ENCODE peak calls at places on chromosomes 4 and X, in five cellular contexts. Z is lower leg skin, N is fibroblast of lung, I is epithelial cell of esophagus, D is fibroblast of villous mesenchyme. S is an unnamed sample.
A peak's percentile ranks its signal among the peaks of the same experiment; 100 is the strongest.

GRCh38 chrX:50903387-50904027 is 7.0 kb upstream of the BMP15 start:
- DNase-seq in D (peak; percentile 10), Z (no peak), N (peak; percentile 30), I (peak; percentile 53), S (no peak)

GRCh38 chrX:67587946-67588624 is 44.3 kb downstream of the AR start:
- DNase-seq in N (peak; percentile 42), D (no peak), I (peak; percentile 59), Z (no peak), S (no peak)

GRCh38 chr4:102730968-102731533 is 29.7 kb downstream of the MANBA start:
- DNase-seq in I (no peak), D (no peak), N (no peak), Z (no peak), S (no peak)

GRCh38 chr4:23733476-23733875 is 156.4 kb downstream of the PPARGC1A start:
- DNase-seq in N (no peak), D (no peak), Z (no peak), I (no peak), S (no peak)

GRCh38 chr4:82126641-82127040 is 247.2 kb downstream of the HNRNPD start:
- DNase-seq in Z (no peak), D (no peak), N (no peak), I (no peak), S (no peak)

GRCh38 chrX:112081781-112082482 is 644 bp downstream of the TRPC5 start:
- DNase-seq in D (no peak), N (no peak), I (no peak), Z (no peak), S (no peak)

GRCh38 chr4:65917486-65917885 is 247.2 kb upstream of the EPHA5 start:
- DNase-seq in D (no peak), I (peak; percentile 16), N (peak; percentile 87), Z (no peak), S (no peak)

GRCh38 chr4:98997176-98997575 is 1.7 kb downstream of the METAP1 start:
- DNase-seq in N (no peak), I (peak; percentile 39), Z (no peak), D (peak; percentile 35), S (no peak)

GRCh38 chr4:151807220-151807619 is 46.4 kb upstream of the GATB start:
- DNase-seq in D (no peak), I (no peak), N (no peak), Z (no peak), S (no peak)

GRCh38 chr4:156977435-156978160 is 6.0 kb upstream of the PDGFC start:
- DNase-seq in I (no peak), N (peak; percentile 99), Z (no peak), D (peak; percentile 68), S (peak; percentile 56)

GRCh38 chrX:103716967-103717366 is 6.3 kb downstream of the TMEM31 start:
- DNase-seq in N (peak; percentile 89), D (peak; percentile 67), I (peak; percentile 77), Z (no peak), S (peak; percentile 63)

GRCh38 chr4:52998413-52998812 is 136.3 kb downstream of the RASL11B start:
- DNase-seq in D (no peak), Z (no peak), I (no peak), N (no peak), S (no peak)

GRCh38 chrX:119189586-119189985 is 46.5 kb upstream of the PGRMC1 start:
- DNase-seq in Z (no peak), N (no peak), I (no peak), D (peak; percentile 23), S (no peak)

GRCh38 chr4:125187221-125187620 is 127.5 kb upstream of the FAT4 start:
- DNase-seq in N (peak; percentile 74), D (peak; percentile 43), I (peak; percentile 94), Z (no peak), S (peak; percentile 77)

GRCh38 chr4:177369372-177369771 is 59.7 kb downstream of the NEIL3 start:
- DNase-seq in I (no peak), D (no peak), N (peak; percentile 96), Z (no peak), S (no peak)

GRCh38 chr4:82429728-82430192 is 502 bp downstream of the HNRNPDL start:
- DNase-seq in Z (no peak), I (peak; percentile 62), D (no peak), N (peak; percentile 43), S (no peak)

GRCh38 chr4:157050561-157050960 is 25.4 kb upstream of the GLRB start:
- DNase-seq in D (no peak), Z (no peak), N (no peak), I (no peak), S (no peak)

GRCh38 chr4:17911608-17912007 is 100.8 kb downstream of the NCAPG start:
- DNase-seq in D (no peak), Z (no peak), I (no peak), N (no peak), S (no peak)

GRCh38 chr4:54433686-54434085 is 204.6 kb downstream of the PDGFRA start:
- DNase-seq in N (no peak), I (peak; percentile 40), Z (no peak), D (peak; percentile 25), S (no peak)

GRCh38 chrX:101617211-101618191 is at the start of gene ARMCX6:
- DNase-seq in N (peak; percentile 77), I (peak; percentile 68), Z (peak; percentile 93), D (peak; percentile 80), S (no peak)
- TF ChIP-seq CTCF in N (peak; percentile 23), I (peak; percentile 23), Z (no peak), D (peak; percentile 47), S (peak; percentile 42)

GRCh38 chrX:138349351-138349750 is 362.2 kb downstream of the FGF13 start:
- DNase-seq in Z (no peak), D (no peak), I (no peak), N (no peak), S (no peak)
- TF ChIP-seq CTCF in Z (no peak), D (no peak), I (no peak), N (no peak), S (no peak)

GRCh38 chr4:61201562-61202099 is 1.5 kb downstream of the ADGRL3 start:
- DNase-seq in N (peak; percentile 7), D (no peak), Z (peak; percentile 82), I (peak; percentile 20), S (no peak)

GRCh38 chr4:61202100-61202637 is 2.0 kb downstream of the ADGRL3 start:
- DNase-seq in I (no peak), Z (peak; percentile 85), D (no peak), N (peak; percentile 16), S (no peak)

GRCh38 chr4:61204353-61204752 is 4.2 kb downstream of the ADGRL3 start:
- DNase-seq in D (no peak), I (peak; percentile 89), Z (no peak), N (peak; percentile 80), S (no peak)

GRCh38 chr4:61200991-61201526 is 933 bp downstream of the ADGRL3 start:
- DNase-seq in N (peak; percentile 40), D (peak; percentile 4), Z (no peak), I (peak; percentile 43), S (no peak)

GRCh38 chr4:61202638-61203495 is 2.7 kb downstream of the ADGRL3 start:
- DNase-seq in Z (no peak), I (peak; percentile 63), N (peak; percentile 11), D (no peak), S (no peak)
- TF ChIP-seq CTCF in Z (no peak), I (no peak), N (no peak), D (no peak), S (no peak)

DNA sequence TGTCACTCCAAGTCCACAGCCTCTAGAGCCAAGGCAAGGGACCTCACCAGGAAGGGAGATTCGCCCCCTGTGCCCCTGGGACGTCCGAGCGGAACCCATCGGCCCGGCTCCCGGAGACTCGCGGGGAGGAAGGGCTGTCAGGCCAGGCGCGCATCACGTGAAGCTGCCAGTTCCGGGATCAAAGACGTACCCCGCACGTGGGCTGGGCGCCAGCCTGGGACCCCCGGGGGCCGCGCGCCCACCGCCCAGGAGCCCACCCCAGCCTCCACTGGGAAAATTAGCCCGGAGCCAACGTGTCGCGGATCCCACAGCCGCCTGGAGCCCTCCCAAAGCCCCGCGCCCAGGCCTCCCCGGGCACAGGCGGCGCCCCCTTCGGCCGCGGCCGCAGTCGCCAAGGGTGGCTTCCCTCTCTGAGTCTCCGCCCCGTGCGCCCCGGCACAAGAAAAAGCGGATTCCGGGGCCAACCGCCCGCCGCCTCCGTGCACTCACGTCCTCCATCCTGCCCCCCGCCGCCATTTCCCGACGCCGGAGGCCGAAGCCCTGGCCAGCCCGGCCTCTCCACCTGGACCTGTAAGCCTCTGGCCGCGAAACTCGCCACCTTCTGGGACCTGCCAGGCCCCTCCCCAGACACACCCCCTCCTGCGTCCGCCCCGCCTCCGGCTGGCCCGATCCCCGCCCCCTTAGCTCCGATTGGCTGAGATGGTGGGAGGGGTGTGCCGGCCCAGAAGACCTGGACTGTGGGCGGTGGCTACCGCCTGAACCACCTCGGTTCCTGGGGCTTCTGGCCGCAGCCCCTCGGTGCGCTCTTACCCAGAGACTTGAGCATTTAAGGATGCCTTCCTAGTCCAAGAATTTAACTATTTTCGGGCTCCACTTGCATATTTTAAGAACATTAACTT is at the start of gene TMEM192:
- DNase-seq in D (peak; percentile 91), I (peak; percentile 95), N (peak; percentile 89), Z (peak; percentile 99), S (peak; percentile 62)
- TF ChIP-seq CTCF in D (peak; percentile 57), I (no peak), N (peak; percentile 25), Z (no peak), S (peak; percentile 17)

GRCh38 chr4:140743194-140743931 is 12.8 kb downstream of the TBC1D9 start:
- DNase-seq in I (peak; percentile 59), Z (no peak), D (peak; percentile 26), N (peak; percentile 54), S (no peak)
- TF ChIP-seq CTCF in I (peak; percentile 44), Z (no peak), D (no peak), N (peak; percentile 24), S (no peak)

DNA sequence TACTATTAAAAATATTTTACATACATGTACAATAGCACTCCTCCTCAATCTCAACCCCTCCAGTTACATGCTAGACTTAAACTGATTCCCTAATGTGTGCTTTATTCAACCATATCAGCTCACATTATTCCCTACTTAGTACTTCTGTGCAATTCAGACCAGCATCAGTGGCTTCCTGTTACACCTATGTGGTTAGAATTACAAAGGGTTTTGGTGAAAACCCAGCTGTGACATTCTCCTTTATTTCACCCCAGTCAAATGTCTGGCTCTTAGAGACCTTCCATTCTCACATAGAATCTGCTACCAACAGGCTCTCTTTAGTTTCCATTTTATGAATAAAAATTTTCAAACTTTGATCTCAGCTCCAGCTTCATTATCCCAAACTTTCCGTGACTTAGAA is 85.2 kb upstream of the SLC7A11 start:
- DNase-seq in N (no peak), I (no peak), Z (no peak), D (no peak), S (no peak)
- TF ChIP-seq CTCF in N (no peak), I (no peak), Z (no peak), D (no peak), S (no peak)

GRCh38 chr4:137934046-137934445 is 308.1 kb downstream of the SLC7A11 start:
- DNase-seq in Z (no peak), D (no peak), I (no peak), N (no peak), S (no peak)

DNA sequence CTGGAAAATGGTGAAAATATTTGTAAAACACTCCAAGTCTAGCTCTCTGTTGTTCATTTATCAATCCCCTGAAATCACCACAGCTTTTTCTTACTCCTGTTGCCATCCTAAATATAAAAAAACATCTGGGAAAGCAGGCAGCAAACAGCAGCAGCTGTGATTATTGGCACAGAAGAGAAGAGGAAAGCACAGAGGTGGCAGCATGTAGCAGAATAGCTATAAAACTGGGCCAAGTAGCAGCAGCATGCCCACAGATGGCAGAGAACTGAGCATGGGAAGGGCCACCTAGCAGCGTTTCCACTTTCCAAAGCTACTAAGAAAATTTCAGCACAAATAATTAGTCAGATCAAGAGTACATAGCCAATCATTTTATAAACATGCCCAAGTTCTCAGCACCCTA is 307.2 kb downstream of the SLC7A11 start:
- DNase-seq in I (no peak), Z (no peak), D (no peak), N (no peak), S (no peak)
- TF ChIP-seq CTCF in I (no peak), Z (no peak), D (no peak), N (no peak), S (no peak)